ENCODE peak calls at places on chromosomes 13 and 19, in five cellular contexts. E, S, Z, C and Y are unnamed samples. For H3K36me3, the result is how much of the 10 kb centered on the place peaks cover.

GRCh38 chr19:39223703-39224279 is 19.7 kb upstream of the SYCN start:
- DNase-seq in E (peak), S (no peak), Z (no peak), C (no peak), Y (no peak)

GRCh38 chr13:51502206-51502651 is 49.4 kb upstream of the INTS6 start:
- DNase-seq in E (no peak), S (no peak), Z (no peak), C (no peak), Y (no peak)

GRCh38 chr13:23468811-23469210 is 35.3 kb upstream of the SACS start:
- DNase-seq in E (no peak), S (no peak), Z (no peak), C (no peak), Y (no peak)

GRCh38 chr13:98910501-98910951 is 67.3 kb downstream of the DOCK9 start:
- DNase-seq in E (peak), S (no peak), Z (no peak), C (no peak), Y (no peak)

GRCh38 chr13:48769107-48769704 is 115.5 kb downstream of the CYSLTR2 start:
- DNase-seq in E (peak), S (peak), Z (peak), C (no peak), Y (peak)

GRCh38 chr13:112071011-112071901 is 4.3 kb downstream of the SOX1 start:
- DNase-seq in E (no peak), S (no peak), Z (no peak), C (no peak), Y (no peak)

GRCh38 chr13:98821372-98822237 is 69.1 kb upstream of the SLC15A1 start:
- DNase-seq in E (no peak), S (no peak), Z (no peak), C (no peak), Y (peak)

GRCh38 chr13:25170554-25171107 is 1.5 kb downstream of the AMER2 start:
- DNase-seq in E (no peak), S (no peak), Z (no peak), C (no peak), Y (no peak)

GRCh38 chr13:46295531-46296464 is 84.1 kb downstream of the LRRC63 start:
- DNase-seq in E (no peak), S (peak), Z (no peak), C (peak), Y (peak)

GRCh38 chr19:35719402-35720162 is 1.8 kb downstream of the KMT2B start:
- DNase-seq in E (no peak), S (no peak), Z (no peak), C (no peak), Y (no peak)

GRCh38 chr19:28905996-28906395 is 307.0 kb downstream of the UQCRFS1 start:
- DNase-seq in E (no peak), S (no peak), Z (no peak), C (no peak), Y (no peak)

GRCh38 chr13:108070925-108071324 is 144.4 kb downstream of the LIG4 start:
- DNase-seq in E (no peak), S (no peak), Z (no peak), C (no peak), Y (no peak)

GRCh38 chr19:51799998-51800848 is 5.3 kb downstream of the FPR3 start:
- DNase-seq in E (peak), S (no peak), Z (peak), C (no peak), Y (no peak)

GRCh38 chr13:75410207-75410606 is 71.8 kb downstream of the TBC1D4 start:
- DNase-seq in E (no peak), S (no peak), Z (no peak), C (no peak), Y (no peak)

GRCh38 chr19:35791814-35792279 is 16.5 kb downstream of the ARHGAP33 start:
- DNase-seq in E (no peak), S (no peak), Z (no peak), C (no peak), Y (no peak)

GRCh38 chr13:54614729-54615128 is 1586.1 kb downstream of the OLFM4 start:
- DNase-seq in E (no peak), S (no peak), Z (no peak), C (no peak), Y (no peak)

GRCh38 chr19:28466107-28467045 is 746.6 kb downstream of the UQCRFS1 start:
- DNase-seq in E (peak), S (peak), Z (no peak), C (no peak), Y (no peak)

GRCh38 chr13:71240906-71241305 is 626.1 kb downstream of the DACH1 start:
- DNase-seq in E (no peak), S (no peak), Z (no peak), C (no peak), Y (no peak)
- TF ChIP-seq CTCF in E (no peak), S (peak), Z (no peak), C (no peak), Y (no peak)

DNA sequence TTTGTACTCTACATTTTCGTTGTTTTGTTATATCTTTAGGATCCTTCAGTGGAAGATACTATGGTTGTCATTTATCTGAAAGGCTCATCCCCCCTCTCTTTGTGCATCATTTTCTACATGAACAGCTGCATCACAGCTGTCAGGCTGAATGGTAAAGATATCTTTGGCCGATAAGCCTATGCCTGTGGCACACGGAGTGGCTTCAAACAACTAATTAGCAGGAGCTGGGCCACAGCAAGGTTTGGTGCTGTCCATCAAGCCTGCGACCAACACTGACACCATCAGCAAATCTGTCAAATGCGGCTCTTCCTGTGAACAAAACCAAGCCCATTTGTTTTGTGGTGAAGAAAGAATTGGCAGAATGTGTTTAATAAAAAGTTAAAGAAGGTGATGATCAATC is 334.4 kb downstream of the PCDH9 start:
- DNase-seq in E (no peak), S (no peak), Z (no peak), C (no peak), Y (no peak)
- H3K4me3 ChIP-seq in E (no peak), S (no peak), Z (no peak), C (no peak), Y (no peak)

DNA sequence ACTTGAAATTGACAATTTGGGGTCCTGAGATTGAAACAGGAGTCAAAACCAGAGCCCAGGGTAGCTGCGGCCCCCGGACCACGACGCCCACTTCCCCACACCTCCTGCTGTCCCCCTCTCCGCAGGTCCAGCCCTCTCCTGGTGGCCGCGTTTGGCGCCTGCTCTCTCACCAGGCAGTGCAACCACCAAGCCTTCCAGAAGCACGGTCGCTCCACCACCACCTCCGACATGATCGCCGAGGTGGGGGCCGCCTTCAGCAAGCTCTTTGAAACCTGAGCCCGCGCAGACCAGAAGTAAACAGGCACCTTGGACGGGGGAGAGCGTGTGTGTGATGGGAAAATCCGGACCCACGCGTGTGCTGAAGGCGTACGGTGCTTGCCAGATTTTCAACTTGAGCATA is 22.9 kb downstream of the NAXD start:
- DNase-seq in E (no peak), S (no peak), Z (no peak), C (no peak), Y (no peak)
- H3K36me3 ChIP-seq in E (half or more), S (half or more), Z (half or more), C (half or more), Y (half or more)

DNA sequence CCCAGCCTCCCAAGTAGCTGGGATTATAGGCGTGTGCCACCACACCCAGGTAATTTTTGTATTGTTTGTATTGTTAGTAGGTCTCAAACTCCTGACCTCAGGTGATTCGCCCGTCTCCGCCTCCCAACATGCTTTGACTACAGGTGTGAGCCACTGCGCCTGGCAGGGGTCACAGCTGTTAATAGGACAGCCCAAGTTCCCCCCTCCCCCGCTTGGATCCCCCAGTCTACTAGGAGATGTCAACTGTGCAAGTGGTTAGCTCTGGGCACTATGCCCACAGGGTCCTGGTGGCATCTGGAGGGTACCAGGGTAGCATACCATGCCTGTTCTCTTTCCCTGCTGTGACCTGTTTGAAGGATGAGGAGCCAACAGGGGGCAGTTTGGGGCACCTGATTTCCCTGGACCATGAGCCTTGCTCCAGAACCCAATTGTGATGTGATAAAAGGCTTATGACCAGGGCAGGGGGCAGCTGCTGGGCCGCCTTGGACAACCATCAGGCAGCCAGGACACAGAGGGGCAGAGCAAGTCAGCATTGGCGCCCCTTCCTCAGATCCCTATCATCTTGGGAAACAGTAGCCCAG is at the start of gene TSPAN16:
- DNase-seq in E (no peak), S (no peak), Z (no peak), C (no peak), Y (no peak)
- TF ChIP-seq CTCF in E (peak), S (no peak), Z (no peak), C (no peak), Y (peak)

GRCh38 chr13:32142115-32142514 is 110.5 kb downstream of the FRY start:
- DNase-seq in E (no peak), S (no peak), Z (no peak), C (no peak), Y (no peak)

GRCh38 chr13:32139251-32139650 is 107.7 kb downstream of the FRY start:
- DNase-seq in E (no peak), S (no peak), Z (no peak), C (no peak), Y (no peak)

GRCh38 chr13:32140109-32140508 is 108.5 kb downstream of the FRY start:
- DNase-seq in E (no peak), S (no peak), Z (no peak), C (no peak), Y (no peak)

GRCh38 chr13:32141462-32141861 is 109.9 kb downstream of the FRY start:
- DNase-seq in E (no peak), S (no peak), Z (no peak), C (no peak), Y (no peak)

DNA sequence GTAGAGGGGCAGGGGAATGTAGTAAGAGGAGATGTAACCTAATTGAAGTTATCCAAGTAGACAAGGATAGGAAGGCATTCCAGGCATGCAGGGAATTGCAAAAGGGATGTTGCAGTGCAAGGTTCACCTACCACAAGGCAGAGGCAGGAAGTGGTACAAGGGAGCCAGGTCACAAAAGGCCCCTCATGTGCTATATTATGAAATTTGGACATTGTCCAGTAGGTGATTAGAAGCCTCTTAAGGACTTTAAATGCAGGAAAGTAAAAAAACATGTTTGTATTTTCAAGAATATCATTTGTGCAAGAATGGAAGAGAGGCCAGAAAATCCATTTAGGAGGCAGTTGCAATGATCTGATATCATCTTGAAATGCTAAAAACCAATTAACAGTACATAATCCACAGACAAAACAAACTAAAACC is 111.4 kb downstream of the FRY start:
- DNase-seq in E (no peak), S (no peak), Z (no peak), C (no peak), Y (peak)
- H3K4me3 ChIP-seq in E (no peak), S (no peak), Z (no peak), C (no peak), Y (no peak)

GRCh38 chr19:18900700-18901502 is 4.9 kb upstream of the CERS1 start:
- DNase-seq in E (no peak), S (no peak), Z (peak), C (no peak), Y (no peak)
- H3K36me3 ChIP-seq in E (half or more), S (half or more), Z (half or more), C (half or more), Y (under half)

DNA sequence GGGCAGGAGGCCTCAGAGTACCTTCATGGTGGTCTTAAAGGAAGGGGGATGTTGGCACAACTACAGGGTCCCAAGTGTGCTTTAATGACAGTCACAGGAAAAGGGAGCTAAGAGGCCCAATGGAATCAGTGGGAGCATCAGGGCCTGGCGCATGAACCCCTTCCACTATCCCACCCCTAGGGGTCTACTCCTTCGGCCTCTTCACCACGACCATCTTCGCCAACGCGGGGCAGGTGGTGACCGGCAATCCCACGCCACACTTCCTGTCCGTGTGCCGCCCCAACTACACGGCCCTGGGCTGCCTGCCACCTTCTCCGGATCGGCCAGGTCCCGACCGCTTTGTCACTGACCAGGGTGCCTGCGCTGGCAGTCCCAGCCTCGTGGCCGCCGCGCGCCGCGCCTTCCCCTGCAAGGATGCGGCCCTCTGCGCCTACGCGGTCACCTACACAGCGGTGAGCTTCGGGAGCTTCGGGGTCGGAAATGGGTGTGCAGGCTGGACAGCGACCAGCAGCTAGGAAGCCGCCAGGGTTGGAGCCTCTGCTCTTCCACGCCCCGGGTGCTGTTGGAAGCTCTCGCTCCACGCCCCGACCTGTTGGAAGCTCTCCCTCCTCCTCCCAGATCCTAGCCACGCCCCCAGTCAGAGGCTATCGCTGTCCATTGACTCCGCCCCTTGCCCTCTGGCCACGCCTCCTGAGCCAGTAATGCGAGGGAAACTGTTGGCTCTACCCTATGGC is 6.0 kb downstream of the PLPPR2 start:
- DNase-seq in E (peak), S (no peak), Z (no peak), C (no peak), Y (no peak)
- TF ChIP-seq CTCF in E (no peak), S (no peak), Z (no peak), C (no peak), Y (no peak)

GRCh38 chr19:49301165-49301865 is 23.7 kb downstream of the SLC6A16 start:
- DNase-seq in E (peak), S (peak), Z (peak), C (no peak), Y (no peak)
- H3K4me3 ChIP-seq in E (peak), S (no peak), Z (no peak), C (no peak), Y (no peak)